ENCODE peak calls at places on chromosome 21, in five cellular contexts. C is thoracic aorta, V is ovary, F is breast epithelium, Z is suprapubic skin. P is an unnamed sample. For H3K4me1, the result is how much of the 10 kb centered on the place peaks cover.

GRCh38 chr21:42564561-42564971 is 50.9 kb downstream of the SLC37A1 start:
- DNase-seq in C (no peak), V (no peak), F (no peak), Z (peak), P (no peak)

GRCh38 chr21:36396971-36397370 is 11.8 kb downstream of the CHAF1B start:
- DNase-seq in C (no peak), V (no peak), F (no peak), Z (peak), P (no peak)

GRCh38 chr21:41410767-41411448 is 15.1 kb upstream of the MX1 start:
- DNase-seq in C (no peak), V (no peak), F (no peak), Z (no peak), P (no peak)

GRCh38 chr21:38956791-38957571 is 151.3 kb downstream of the ETS2 start:
- DNase-seq in C (no peak), V (no peak), F (no peak), Z (no peak), P (no peak)

GRCh38 chr21:16541366-16541765 is 811.6 kb downstream of the USP25 start:
- DNase-seq in C (no peak), V (no peak), F (no peak), Z (no peak), P (no peak)

GRCh38 chr21:35476616-35477395 is 427.7 kb upstream of the RUNX1 start:
- DNase-seq in C (no peak), V (no peak), F (no peak), Z (no peak), P (no peak)

GRCh38 chr21:35284199-35284598 is 235.1 kb upstream of the RUNX1 start:
- DNase-seq in C (no peak), V (peak), F (peak), Z (no peak), P (no peak)

GRCh38 chr21:31180256-31181088 is 142.2 kb upstream of the KRTAP19-8 start:
- DNase-seq in C (no peak), V (no peak), F (no peak), Z (no peak), P (no peak)

GRCh38 chr21:38938343-38938742 is 132.6 kb downstream of the ETS2 start:
- DNase-seq in C (no peak), V (no peak), F (no peak), Z (no peak), P (no peak)

GRCh38 chr21:15852146-15852545 is 122.4 kb downstream of the USP25 start:
- DNase-seq in C (no peak), V (no peak), F (no peak), Z (no peak), P (no peak)

GRCh38 chr21:46507562-46507961 is 48.9 kb downstream of the DIP2A start:
- DNase-seq in C (no peak), V (no peak), F (no peak), Z (no peak), P (no peak)

GRCh38 chr21:31191553-31191952 is 152.5 kb downstream of the TIAM1 start:
- DNase-seq in C (no peak), V (no peak), F (no peak), Z (no peak), P (no peak)

GRCh38 chr21:38343691-38344090 is 86.9 kb downstream of the KCNJ15 start:
- DNase-seq in C (peak), V (no peak), F (peak), Z (no peak), P (no peak)

GRCh38 chr21:42818328-42818749 is 61.0 kb downstream of the WDR4 start:
- DNase-seq in C (no peak), V (no peak), F (peak), Z (peak), P (no peak)

GRCh38 chr21:31335957-31336738 is 7.9 kb downstream of the TIAM1 start:
- DNase-seq in C (no peak), V (no peak), F (no peak), Z (no peak), P (no peak)

DNA sequence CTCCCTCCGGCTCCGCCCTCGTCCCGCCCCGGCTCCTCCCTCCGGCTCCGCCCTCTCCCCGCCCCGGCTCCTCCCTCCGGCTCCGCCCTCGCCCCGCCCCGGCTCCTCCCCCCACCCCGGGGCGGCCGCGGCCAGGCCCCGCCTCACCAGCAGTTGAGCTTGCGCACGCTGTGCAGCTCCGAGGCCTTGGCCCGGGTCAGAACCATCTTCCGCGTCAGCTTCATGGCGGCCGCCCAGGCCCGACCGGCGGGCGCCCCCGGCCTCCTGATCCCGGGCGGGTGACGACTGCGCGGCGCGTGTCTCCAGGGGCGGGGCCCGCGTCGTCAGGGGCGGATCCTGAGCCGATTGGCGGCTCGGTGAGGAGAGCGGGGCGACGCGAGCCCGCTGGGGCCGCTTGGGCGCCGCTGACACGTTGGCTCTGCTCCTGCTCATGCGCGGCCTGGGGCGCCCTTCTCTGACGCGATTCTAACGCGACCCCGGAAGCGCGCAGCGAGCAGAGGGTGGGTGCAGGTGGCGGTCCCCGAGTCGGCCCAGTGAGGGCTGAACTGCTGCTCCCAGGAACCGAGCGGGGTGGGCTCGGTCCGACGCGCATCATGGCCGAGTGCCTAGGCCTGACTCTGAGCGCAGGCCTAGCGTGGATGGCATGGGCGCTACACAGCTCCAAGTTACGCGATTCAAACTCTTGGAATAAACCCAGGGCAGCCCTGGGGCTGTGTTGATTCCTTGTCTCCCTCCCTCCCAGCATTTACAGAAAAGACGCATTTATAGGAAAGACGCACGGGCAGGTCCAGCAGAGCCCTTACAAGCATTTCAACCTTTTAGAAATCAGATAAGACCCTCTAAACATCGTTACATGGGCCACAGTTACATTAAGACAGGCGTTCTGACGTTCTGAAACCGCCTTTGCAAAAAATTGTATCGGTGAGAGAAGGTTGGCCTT is at the start of gene CFAP410:
- DNase-seq in C (peak), V (peak), F (peak), Z (peak), P (peak)
- H3K4me1 ChIP-seq in C (under half), V (under half), F (under half), Z (under half), P (under half)

GRCh38 chr21:44456915-44457736 is 1.8 kb downstream of the LRRC3 start:
- DNase-seq in C (no peak), V (no peak), F (no peak), Z (peak), P (no peak)
- H3K4me1 ChIP-seq in C (under half), V (under half), F (under half), Z (under half), P (under half)

GRCh38 chr21:28482657-28483056 is 510.0 kb downstream of the LTN1 start:
- DNase-seq in C (no peak), V (no peak), F (no peak), Z (no peak), P (no peak)

GRCh38 chr21:28473530-28474225 is 519.0 kb downstream of the LTN1 start:
- DNase-seq in C (no peak), V (no peak), F (no peak), Z (no peak), P (no peak)

GRCh38 chr21:28480091-28480869 is 512.4 kb downstream of the LTN1 start:
- DNase-seq in C (no peak), V (no peak), F (no peak), Z (no peak), P (no peak)

GRCh38 chr21:28485301-28486022 is 507.2 kb downstream of the LTN1 start:
- DNase-seq in C (no peak), V (no peak), F (no peak), Z (no peak), P (no peak)

DNA sequence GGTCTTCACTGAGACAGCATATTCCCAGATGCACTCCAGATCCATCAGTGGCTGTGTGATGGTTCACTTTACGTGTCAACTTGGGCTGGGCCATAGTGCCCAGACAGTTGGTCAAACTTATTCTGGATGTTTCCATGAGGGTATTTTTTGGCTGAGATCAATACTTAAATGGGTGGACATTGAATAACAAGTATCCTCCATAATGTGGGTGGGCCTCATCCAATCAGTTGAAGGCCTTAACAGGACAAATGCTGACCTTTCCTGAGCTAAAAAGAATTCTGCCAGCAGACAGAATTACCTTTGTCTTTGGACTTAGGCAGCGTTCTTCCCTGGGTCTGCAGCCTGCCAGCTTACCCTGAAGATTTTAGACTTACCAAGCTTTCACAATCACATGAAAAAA is 513.0 kb downstream of the LTN1 start:
- DNase-seq in C (no peak), V (no peak), F (no peak), Z (no peak), P (no peak)
- H3K4me1 ChIP-seq in C (under half), V (under half), F (under half), Z (under half), P (under half)

GRCh38 chr21:25422610-25423608 is 184.4 kb downstream of the MRPL39 start:
- DNase-seq in C (no peak), V (no peak), F (no peak), Z (no peak), P (no peak)

GRCh38 chr21:25426580-25426979 is 180.7 kb downstream of the MRPL39 start:
- DNase-seq in C (no peak), V (no peak), F (no peak), Z (no peak), P (no peak)

GRCh38 chr21:25424674-25425073 is 182.6 kb downstream of the MRPL39 start:
- DNase-seq in C (no peak), V (no peak), F (no peak), Z (no peak), P (no peak)

GRCh38 chr21:25425156-25425555 is 182.1 kb downstream of the MRPL39 start:
- DNase-seq in C (no peak), V (no peak), F (no peak), Z (no peak), P (no peak)

GRCh38 chr21:25424045-25424444 is 183.2 kb downstream of the MRPL39 start:
- DNase-seq in C (no peak), V (no peak), F (no peak), Z (no peak), P (no peak)
- H3K4me1 ChIP-seq in C (under half), V (under half), F (under half), Z (under half), P (under half)

GRCh38 chr21:29650561-29651022 is 289.2 kb downstream of the GRIK1 start:
- DNase-seq in C (no peak), V (no peak), F (no peak), Z (no peak), P (no peak)

GRCh38 chr21:29645666-29646553 is 293.9 kb downstream of the GRIK1 start:
- DNase-seq in C (no peak), V (no peak), F (no peak), Z (no peak), P (no peak)

GRCh38 chr21:29647353-29647781 is 292.4 kb downstream of the GRIK1 start:
- DNase-seq in C (no peak), V (no peak), F (no peak), Z (no peak), P (no peak)

GRCh38 chr21:29649370-29649963 is 290.3 kb downstream of the GRIK1 start:
- DNase-seq in C (no peak), V (no peak), F (no peak), Z (no peak), P (no peak)

DNA sequence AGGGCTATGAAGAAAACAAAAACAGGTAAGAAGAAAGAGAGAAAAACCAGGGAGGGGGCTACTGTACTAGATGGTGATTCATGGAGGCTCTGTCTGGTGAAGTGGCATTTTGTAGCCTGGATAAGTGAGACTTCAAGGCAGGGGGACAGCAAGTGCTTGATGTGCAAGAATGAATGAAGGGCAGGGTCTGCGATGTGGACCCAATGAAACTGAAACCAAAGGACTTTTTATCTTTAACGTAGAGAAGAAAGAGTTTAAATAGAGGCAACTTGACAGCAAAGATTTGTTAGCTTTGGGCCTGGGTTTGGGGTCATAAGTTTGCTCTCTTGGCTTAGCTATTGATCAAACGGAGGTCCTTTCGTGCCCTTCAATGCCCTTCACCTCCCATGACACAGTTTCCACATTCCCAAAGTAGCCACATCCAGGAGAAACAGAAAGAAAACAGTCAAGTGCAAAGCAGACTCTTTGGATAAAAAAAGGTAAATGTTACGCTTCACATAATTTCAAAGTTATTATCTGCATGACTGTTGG is 291.0 kb downstream of the GRIK1 start:
- DNase-seq in C (no peak), V (no peak), F (no peak), Z (no peak), P (no peak)
- H3K4me1 ChIP-seq in C (under half), V (under half), F (under half), Z (under half), P (under half)